ENCODE peak calls at places on chromosomes 13 and 19, in seven cellular contexts. Z, G, I, C, M, U and Q are unnamed samples.

GRCh38 chr13:31862828-31863227 is 123.5 kb downstream of the RXFP2 start:
- DNase-seq in I (no peak), U (no peak), C (no peak), G (no peak), M (no peak), Z (no peak), Q (no peak)

GRCh38 chr13:83298636-83299035 is 583.6 kb downstream of the SLITRK1 start:
- DNase-seq in C (no peak), Z (no peak), U (no peak), I (no peak), G (no peak), M (no peak), Q (no peak)

GRCh38 chr19:55669418-55670279 is 5.4 kb upstream of the EPN1 start:
- DNase-seq in I (no peak), C (no peak), U (no peak), Z (no peak), G (no peak), M (no peak), Q (no peak)

GRCh38 chr13:27482996-27483395 is 32.6 kb upstream of the MTIF3 start:
- DNase-seq in C (no peak), G (peak; percentile 52), Z (no peak), U (peak; percentile 43), M (no peak), I (peak; percentile 34), Q (peak; percentile 94)

GRCh38 chr19:10305139-10305806 is 4.3 kb downstream of the ZGLP1 start:
- DNase-seq in I (peak; percentile 47), Z (no peak), G (no peak), U (no peak), C (no peak), M (no peak), Q (no peak)

GRCh38 chr19:31110331-31110730 is 238.9 kb downstream of the TSHZ3 start:
- DNase-seq in U (no peak), I (no peak), G (no peak), C (no peak), M (no peak), Z (no peak), Q (no peak)

GRCh38 chr13:73740681-73741080 is 393.5 kb downstream of the KLF12 start:
- DNase-seq in I (no peak), U (no peak), C (no peak), M (no peak), G (no peak), Z (no peak), Q (no peak)

GRCh38 chr13:95182570-95183285 is 118.5 kb downstream of the ABCC4 start:
- DNase-seq in I (no peak), G (no peak), C (no peak), M (no peak), Z (no peak), U (no peak), Q (no peak)

GRCh38 chr13:104586010-104586746 is 1520.0 kb upstream of the SLC10A2 start:
- DNase-seq in I (no peak), U (no peak), M (no peak), C (no peak), G (no peak), Z (peak; percentile 73), Q (no peak)

GRCh38 chr13:46530084-46530935 is 22.7 kb upstream of the LRCH1 start:
- DNase-seq in I (no peak), U (no peak), Z (peak; percentile 80), G (no peak), M (no peak), C (no peak), Q (no peak)

GRCh38 chr19:36201684-36202083 is 12.8 kb downstream of the ZNF565 start:
- DNase-seq in C (no peak), Z (no peak), M (no peak), I (no peak), U (no peak), G (no peak), Q (no peak)

GRCh38 chr19:28949027-28949426 is 263.9 kb downstream of the UQCRFS1 start:
- DNase-seq in M (no peak), I (no peak), U (no peak), G (no peak), Z (no peak), C (no peak), Q (no peak)

GRCh38 chr19:19463348-19464117 is 51.8 kb downstream of the TSSK6 start:
- DNase-seq in M (no peak), U (no peak), C (no peak), I (peak; percentile 43), Z (no peak), G (peak; percentile 71), Q (no peak)

GRCh38 chr13:33057019-33057785 is 41.0 kb downstream of the KL start:
- DNase-seq in C (no peak), I (peak; percentile 34), U (no peak), Z (peak; percentile 47), M (no peak), G (no peak), Q (peak; percentile 58)

GRCh38 chr19:55419089-55419488 is 11.5 kb upstream of the UBE2S start:
- DNase-seq in I (no peak), M (no peak), G (no peak), U (no peak), Z (no peak), C (no peak), Q (peak; percentile 67)

GRCh38 chr13:40271931-40272775 is 394.3 kb downstream of the FOXO1 start:
- DNase-seq in M (no peak), Z (peak; percentile 71), I (peak; percentile 77), U (peak; percentile 89), G (peak; percentile 91), C (no peak), Q (peak; percentile 57)

GRCh38 chr13:26951581-26952177 is 191.1 kb upstream of the GPR12 start:
- DNase-seq in I (no peak), U (peak; percentile 65), C (no peak), Z (no peak), G (no peak), M (peak; percentile 85), Q (no peak)

GRCh38 chr13:113273856-113274590 is 23.0 kb upstream of the LAMP1 start:
- DNase-seq in U (no peak), I (no peak), Z (peak; percentile 28), C (no peak), M (no peak), G (no peak), Q (no peak)

GRCh38 chr13:30872195-30872594 is 33.9 kb upstream of the MEDAG start:
- DNase-seq in Z (no peak), M (no peak), C (no peak), G (no peak), U (no peak), I (no peak), Q (no peak)

GRCh38 chr19:29771708-29772415 is 39.9 kb upstream of the CCNE1 start:
- DNase-seq in Z (peak; percentile 46), M (peak; percentile 56), U (no peak), I (peak; percentile 46), C (no peak), G (no peak), Q (peak; percentile 50)

GRCh38 chr13:110711778-110712070 is 1.8 kb upstream of the ING1 start:
- DNase-seq in M (no peak), Z (no peak), C (no peak), U (no peak), G (no peak), I (no peak), Q (no peak)

GRCh38 chr13:26988059-26988769 is 183.4 kb downstream of the USP12 start:
- DNase-seq in C (no peak), U (peak; percentile 60), G (no peak), Z (no peak), I (no peak), M (no peak), Q (no peak)

GRCh38 chr19:10593820-10594637 is 6.9 kb upstream of the AP1M2 start:
- DNase-seq in C (no peak), I (no peak), M (peak; percentile 44), U (peak; percentile 84), Z (no peak), G (peak; percentile 59), Q (no peak)

GRCh38 chr19:49094505-49095482 is 9.5 kb downstream of the SNRNP70 start:
- DNase-seq in M (no peak), Z (no peak), C (no peak), U (no peak), I (peak; percentile 69), G (peak; percentile 62), Q (no peak)

GRCh38 chr19:49101160-49101559 is 13.0 kb upstream of the LIN7B start:
- DNase-seq in M (no peak), G (no peak), I (no peak), C (no peak), Z (no peak), U (no peak), Q (no peak)

GRCh38 chr19:49097453-49098288 is 12.4 kb downstream of the SNRNP70 start:
- DNase-seq in M (peak; percentile 75), C (no peak), U (no peak), G (peak; percentile 66), I (peak; percentile 56), Z (peak; percentile 88), Q (peak; percentile 96)

GRCh38 chr19:49102303-49102702 is 11.9 kb upstream of the LIN7B start:
- DNase-seq in C (no peak), Z (no peak), U (no peak), G (no peak), M (no peak), I (no peak), Q (no peak)

GRCh38 chr19:49098795-49099194 is 13.5 kb downstream of the SNRNP70 start:
- DNase-seq in U (no peak), M (no peak), Z (no peak), C (no peak), I (no peak), G (no peak), Q (no peak)
- H3K36me3 ChIP-seq in U (peaks cover 89% of the 10 kb centered on the region), M (peaks cover 3% of the 10 kb centered on the region), Z (peaks cover 37% of the 10 kb centered on the region), C (peaks cover 57% of the 10 kb centered on the region), I (peaks cover 99% of the 10 kb centered on the region), G (peaks cover 81% of the 10 kb centered on the region), Q (peaks cover 45% of the 10 kb centered on the region)

GRCh38 chr19:47497821-47498520 is 14.0 kb upstream of the KPTN start:
- DNase-seq in Z (no peak), U (no peak), G (no peak), I (no peak), M (no peak), C (no peak), Q (no peak)
- H3K36me3 ChIP-seq in Z (no peaks in the 10 kb centered on the region), U (peaks cover 88% of the 10 kb centered on the region), G (peaks cover 67% of the 10 kb centered on the region), I (peaks cover 82% of the 10 kb centered on the region), M (peaks cover 3% of the 10 kb centered on the region), C (peaks cover 39% of the 10 kb centered on the region), Q (no peaks in the 10 kb centered on the region)

DNA sequence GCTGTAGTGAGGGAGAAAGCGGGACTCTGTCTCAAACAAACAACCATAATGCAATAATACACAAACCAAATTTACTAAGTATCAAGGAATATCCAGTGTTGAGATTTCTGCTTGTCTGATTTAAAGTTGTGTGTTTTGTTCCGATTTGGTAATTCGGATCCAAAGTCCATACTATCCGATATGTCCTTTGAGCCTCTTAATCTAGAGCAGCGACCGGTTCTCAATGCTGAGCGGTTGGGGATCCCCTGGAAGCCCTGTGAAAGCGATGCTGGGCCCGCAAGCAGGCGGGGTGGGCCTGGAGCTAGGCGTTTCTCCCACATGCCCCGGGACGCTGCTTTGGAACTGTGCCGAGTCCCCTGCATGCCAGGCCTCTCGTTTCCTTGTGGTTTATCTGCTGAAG is 20.2 kb downstream of the C19orf44 start:
- DNase-seq in C (no peak), Z (no peak), G (no peak), U (no peak), M (no peak), I (no peak), Q (no peak)
- H3K36me3 ChIP-seq in C (peaks cover 37% of the 10 kb centered on the region), Z (peaks cover 36% of the 10 kb centered on the region), G (peaks cover 68% of the 10 kb centered on the region), U (peaks cover 81% of the 10 kb centered on the region), M (peaks cover 10% of the 10 kb centered on the region), I (peaks cover 98% of the 10 kb centered on the region), Q (peaks cover 29% of the 10 kb centered on the region)

DNA sequence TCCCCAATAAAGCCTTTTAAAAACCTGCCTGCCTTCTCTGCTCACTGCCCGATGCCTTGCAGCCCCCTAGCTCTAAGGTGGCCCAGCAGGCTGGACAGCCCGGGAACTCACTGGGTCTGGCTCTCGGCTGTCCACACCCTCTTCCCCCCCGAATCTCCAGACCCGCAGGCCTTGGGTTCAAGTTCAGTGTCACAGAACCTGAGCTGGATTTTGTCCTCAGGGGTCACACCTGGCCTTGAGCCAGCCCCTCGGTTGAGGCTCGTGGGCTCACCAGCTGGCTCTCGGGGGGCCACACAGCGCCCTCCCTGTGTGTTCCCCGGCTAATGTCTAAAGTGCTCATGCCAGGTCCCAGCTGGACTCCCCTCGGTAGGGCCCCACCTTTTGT is 6.7 kb downstream of the PNKP start:
- DNase-seq in C (no peak), G (no peak), I (no peak), M (no peak), Z (no peak), U (no peak), Q (no peak)
- H3K36me3 ChIP-seq in C (peaks cover 60% of the 10 kb centered on the region), G (peaks cover 81% of the 10 kb centered on the region), I (peaks cover 83% of the 10 kb centered on the region), M (peaks cover 9% of the 10 kb centered on the region), Z (peaks cover 54% of the 10 kb centered on the region), U (peaks cover 81% of the 10 kb centered on the region), Q (peaks cover 48% of the 10 kb centered on the region)